ENCODE peak calls at places on chromosomes 5 and 9, in four cellular contexts. One of them, this sample, is unnamed.

GRCh38 chr9:675697-676370 is 165.7 kb upstream of the DMRT1 start:
- DNase-seq in trophoblast cell: no peak
- DNase-seq in mesendoderm: peak; percentile 60
- DNase-seq in H9: no peak
- DNase-seq in this sample: no peak

GRCh38 chr9:98080780-98081179 is 24.2 kb downstream of the NANS start:
- DNase-seq in trophoblast cell: peak; percentile 81
- DNase-seq in mesendoderm: no peak
- DNase-seq in H9: no peak
- DNase-seq in this sample: no peak

GRCh38 chr5:151703227-151703626 is 16.5 kb upstream of the SPARC start:
- DNase-seq in trophoblast cell: no peak
- DNase-seq in mesendoderm: no peak
- DNase-seq in H9: no peak
- DNase-seq in this sample: no peak

GRCh38 chr9:98161851-98162250 is 30.6 kb downstream of the CORO2A start:
- DNase-seq in trophoblast cell: no peak
- DNase-seq in mesendoderm: no peak
- DNase-seq in H9: no peak
- DNase-seq in this sample: no peak

GRCh38 chr5:124873189-124873588 is 126.8 kb upstream of the ZNF608 start:
- DNase-seq in trophoblast cell: no peak
- DNase-seq in mesendoderm: no peak
- DNase-seq in H9: no peak
- DNase-seq in this sample: no peak

GRCh38 chr5:11324521-11325289 is 563.7 kb upstream of the DAP start:
- DNase-seq in trophoblast cell: no peak
- DNase-seq in mesendoderm: no peak
- DNase-seq in H9: no peak
- DNase-seq in this sample: peak; percentile 3

GRCh38 chr5:180557201-180557809 is 34.0 kb downstream of the SCGB3A1 start:
- DNase-seq in trophoblast cell: no peak
- DNase-seq in mesendoderm: no peak
- DNase-seq in H9: no peak
- DNase-seq in this sample: no peak

GRCh38 chr5:86665984-86666760 is 48.4 kb downstream of the COX7C start:
- DNase-seq in trophoblast cell: no peak
- DNase-seq in mesendoderm: no peak
- DNase-seq in H9: peak; percentile 55
- DNase-seq in this sample: no peak

GRCh38 chr9:84338792-84339191 is 1.8 kb downstream of the SLC28A3 start:
- DNase-seq in trophoblast cell: no peak
- DNase-seq in mesendoderm: no peak
- DNase-seq in H9: no peak
- DNase-seq in this sample: no peak

GRCh38 chr9:84340535-84340934 is at the start of gene SLC28A3:
- DNase-seq in trophoblast cell: no peak
- DNase-seq in mesendoderm: peak; percentile 31
- DNase-seq in H9: no peak
- DNase-seq in this sample: no peak

GRCh38 chr9:84339523-84339922 is 1.0 kb downstream of the SLC28A3 start:
- DNase-seq in trophoblast cell: no peak
- DNase-seq in mesendoderm: no peak
- DNase-seq in H9: no peak
- DNase-seq in this sample: no peak

GRCh38 chr9:84339951-84340350 is 607 bp downstream of the SLC28A3 start:
- DNase-seq in trophoblast cell: peak; percentile 70
- DNase-seq in mesendoderm: peak; percentile 65
- DNase-seq in H9: no peak
- DNase-seq in this sample: no peak

DNA sequence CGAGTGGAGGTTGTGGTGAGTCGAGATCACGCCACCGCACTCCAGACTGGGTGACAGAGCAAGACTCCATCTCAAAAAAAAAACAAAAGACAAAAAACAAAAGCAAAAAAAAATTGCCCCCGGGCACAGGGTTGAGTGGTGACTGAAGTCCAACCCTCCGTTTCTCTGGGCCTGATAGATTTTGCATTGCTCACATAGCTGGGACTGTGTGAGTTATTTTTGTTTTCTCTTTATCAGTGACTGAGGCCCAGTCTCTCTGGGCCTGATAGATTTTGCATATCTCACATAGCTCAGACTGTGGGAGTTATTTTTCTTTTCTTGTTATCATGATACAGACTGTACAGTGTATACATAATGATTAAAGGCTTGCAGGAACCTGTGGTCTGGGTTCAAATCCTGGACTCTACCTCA is 2.6 kb upstream of the SLC28A3 start:
- DNase-seq in trophoblast cell: peak; percentile 99
- DNase-seq in mesendoderm: no peak
- DNase-seq in H9: no peak
- DNase-seq in this sample: peak; percentile 32
- H3K4ac ChIP-seq in trophoblast cell: no peak overlapping the region
- H3K4ac ChIP-seq in mesendoderm: no peak overlapping the region
- H3K4ac ChIP-seq in H9: no peak overlapping the region
- H3K4ac ChIP-seq in this sample: no peak overlapping the region

GRCh38 chr5:150468206-150468605 is 18.7 kb upstream of the RPS14 start:
- DNase-seq in trophoblast cell: no peak
- DNase-seq in mesendoderm: no peak
- DNase-seq in H9: no peak
- DNase-seq in this sample: no peak

GRCh38 chr5:150461231-150461630 is 11.7 kb upstream of the RPS14 start:
- DNase-seq in trophoblast cell: no peak
- DNase-seq in mesendoderm: peak; percentile 47
- DNase-seq in H9: no peak
- DNase-seq in this sample: no peak

GRCh38 chr5:150469718-150470470 is 20.4 kb upstream of the RPS14 start:
- DNase-seq in trophoblast cell: peak; percentile 91
- DNase-seq in mesendoderm: peak; percentile 67
- DNase-seq in H9: no peak
- DNase-seq in this sample: peak; percentile 92

GRCh38 chr5:150464554-150465012 is 15.0 kb upstream of the RPS14 start:
- DNase-seq in trophoblast cell: no peak
- DNase-seq in mesendoderm: peak; percentile 77
- DNase-seq in H9: no peak
- DNase-seq in this sample: no peak

DNA sequence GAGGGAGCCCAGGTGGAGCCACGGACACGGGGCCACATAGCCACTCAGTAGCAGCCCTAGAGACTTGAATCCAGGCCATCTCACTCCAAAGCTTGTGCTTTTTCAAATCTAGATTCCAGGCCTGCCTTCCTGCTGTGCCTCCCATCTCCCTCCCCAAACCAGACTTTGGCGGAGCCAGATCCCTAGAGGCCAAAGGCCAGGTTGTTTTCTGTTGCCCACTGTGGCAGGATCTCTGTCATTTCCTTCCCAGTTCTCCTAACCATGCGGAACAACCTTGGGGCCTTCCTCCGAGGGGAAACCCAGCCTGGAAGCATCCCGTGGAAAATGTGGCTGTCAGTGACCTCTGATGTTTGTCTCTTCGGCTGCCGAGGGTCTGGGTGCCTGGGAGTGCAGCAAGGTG is 16.4 kb upstream of the RPS14 start:
- DNase-seq in trophoblast cell: no peak
- DNase-seq in mesendoderm: no peak
- DNase-seq in H9: no peak
- DNase-seq in this sample: no peak
- H3K9ac ChIP-seq in trophoblast cell: no peak overlapping the region
- H3K9ac ChIP-seq in mesendoderm: no peak overlapping the region
- H3K9ac ChIP-seq in H9: no peak overlapping the region
- H3K9ac ChIP-seq in this sample: no peak overlapping the region

GRCh38 chr5:150293091-150293941 is 3.7 kb upstream of the CAMK2A start:
- DNase-seq in trophoblast cell: no peak
- DNase-seq in mesendoderm: no peak
- DNase-seq in H9: no peak
- DNase-seq in this sample: no peak

GRCh38 chr5:150296496-150296895 is 6.2 kb downstream of the ARSI start:
- DNase-seq in trophoblast cell: no peak
- DNase-seq in mesendoderm: no peak
- DNase-seq in H9: no peak
- DNase-seq in this sample: no peak

GRCh38 chr5:150295172-150295611 is 5.6 kb upstream of the CAMK2A start:
- DNase-seq in trophoblast cell: no peak
- DNase-seq in mesendoderm: no peak
- DNase-seq in H9: no peak
- DNase-seq in this sample: peak; percentile 72

GRCh38 chr5:150295741-150296486 is 6.3 kb upstream of the CAMK2A start:
- DNase-seq in trophoblast cell: no peak
- DNase-seq in mesendoderm: no peak
- DNase-seq in H9: no peak
- DNase-seq in this sample: no peak

GRCh38 chr5:150294551-150295071 is 5.0 kb upstream of the CAMK2A start:
- DNase-seq in trophoblast cell: no peak
- DNase-seq in mesendoderm: no peak
- DNase-seq in H9: no peak
- DNase-seq in this sample: no peak
- H3K4ac ChIP-seq in trophoblast cell: no peak overlapping the region
- H3K4ac ChIP-seq in mesendoderm: no peak overlapping the region
- H3K4ac ChIP-seq in H9: no peak overlapping the region
- H3K4ac ChIP-seq in this sample: no peak overlapping the region

GRCh38 chr9:128101690-128102089 is 25.8 kb downstream of the PTGES2 start:
- DNase-seq in trophoblast cell: no peak
- DNase-seq in mesendoderm: no peak
- DNase-seq in H9: peak; percentile 29
- DNase-seq in this sample: no peak

GRCh38 chr9:128099932-128100491 is 27.5 kb downstream of the PTGES2 start:
- DNase-seq in trophoblast cell: no peak
- DNase-seq in mesendoderm: no peak
- DNase-seq in H9: no peak
- DNase-seq in this sample: no peak

GRCh38 chr9:128102196-128102595 is 25.3 kb downstream of the PTGES2 start:
- DNase-seq in trophoblast cell: no peak
- DNase-seq in mesendoderm: no peak
- DNase-seq in H9: no peak
- DNase-seq in this sample: no peak

GRCh38 chr9:128100581-128100980 is 26.9 kb downstream of the PTGES2 start:
- DNase-seq in trophoblast cell: no peak
- DNase-seq in mesendoderm: no peak
- DNase-seq in H9: no peak
- DNase-seq in this sample: no peak

DNA sequence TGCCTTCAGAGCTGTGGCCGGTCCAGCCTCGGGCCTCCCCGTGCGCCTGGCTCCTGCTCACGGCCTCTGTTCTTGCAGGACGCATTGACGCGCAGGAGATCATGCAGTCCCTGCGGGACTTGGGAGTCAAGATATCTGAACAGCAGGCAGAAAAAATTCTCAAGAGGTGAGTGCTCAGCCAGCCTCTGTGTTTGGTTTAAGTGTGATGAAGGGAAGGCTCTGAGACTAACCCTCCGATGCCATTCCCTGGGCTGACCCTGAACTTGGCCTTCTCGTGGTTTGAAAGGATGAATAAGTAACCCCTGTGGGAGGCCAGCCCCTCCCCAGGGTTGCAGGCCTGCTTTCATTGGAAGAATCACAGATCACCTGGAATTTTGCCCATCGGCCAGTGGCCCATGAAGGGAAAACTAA is 26.3 kb downstream of the PTGES2 start:
- DNase-seq in trophoblast cell: no peak
- DNase-seq in mesendoderm: no peak
- DNase-seq in H9: no peak
- DNase-seq in this sample: no peak
- H3K9ac ChIP-seq in trophoblast cell: no peak overlapping the region
- H3K9ac ChIP-seq in mesendoderm: no peak overlapping the region
- H3K9ac ChIP-seq in H9: no peak overlapping the region
- H3K9ac ChIP-seq in this sample: peak overlapping the region; percentile 94

DNA sequence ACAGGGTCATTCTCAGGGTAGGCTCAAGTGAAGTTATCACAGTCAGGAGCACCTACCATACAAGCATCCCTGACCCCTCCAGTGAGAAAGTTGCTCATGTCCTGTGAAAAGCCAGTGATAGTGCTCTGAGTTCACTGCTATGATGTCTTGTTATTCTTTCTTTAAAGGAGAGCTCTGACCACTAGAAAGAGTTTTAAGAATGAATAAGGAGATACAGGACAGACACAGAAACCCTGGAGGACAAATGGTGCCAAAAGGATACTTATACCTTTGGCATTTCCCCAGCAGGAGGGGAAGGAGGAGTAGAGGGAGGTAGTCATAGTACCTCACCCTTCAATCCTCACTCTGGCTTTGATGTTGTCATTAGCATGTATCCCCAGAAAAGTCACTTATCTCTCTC is 84.0 kb upstream of the AGXT2 start:
- DNase-seq in trophoblast cell: no peak
- DNase-seq in mesendoderm: peak; percentile 22
- DNase-seq in H9: no peak
- DNase-seq in this sample: no peak
- H3K4ac ChIP-seq in trophoblast cell: no peak overlapping the region
- H3K4ac ChIP-seq in mesendoderm: no peak overlapping the region
- H3K4ac ChIP-seq in H9: no peak overlapping the region
- H3K4ac ChIP-seq in this sample: no peak overlapping the region

GRCh38 chr5:14440223-14440597 is 141.4 kb upstream of the OTULINL start:
- DNase-seq in trophoblast cell: no peak
- DNase-seq in mesendoderm: no peak
- DNase-seq in H9: no peak
- DNase-seq in this sample: no peak
- H3K9ac ChIP-seq in trophoblast cell: no peak overlapping the region
- H3K9ac ChIP-seq in mesendoderm: no peak overlapping the region
- H3K9ac ChIP-seq in H9: no peak overlapping the region
- H3K9ac ChIP-seq in this sample: peak overlapping the region; percentile 97

This sample was measured in mesenchymal stem cell.